ENCODE peak calls at places on chromosome 12, in five cellular contexts. H is OCI-LY7; K is CD4-positive, alpha-beta memory T cell; D is left ventricle myocardium inferior; O is neural progenitor cell. Y is an unnamed sample. For H3K4me1, the result is how much of the 10 kb centered on the place peaks cover.

GRCh38 chr12:58893421-58893986 is 26.8 kb downstream of the LRIG3 start:
- DNase-seq in D (no peak), O (no peak), H (no peak), K (no peak), Y (no peak)

GRCh38 chr12:75747572-75747995 is 236.2 kb upstream of the KRR1 start:
- DNase-seq in O (no peak), K (no peak), H (no peak), D (no peak), Y (no peak)

GRCh38 chr12:15796493-15797141 is 7.4 kb upstream of the EPS8 start:
- DNase-seq in D (no peak), K (no peak), O (no peak), H (no peak), Y (no peak)

GRCh38 chr12:13161172-13161571 is 35.4 kb upstream of the EMP1 start:
- DNase-seq in K (no peak), H (no peak), O (no peak), D (no peak), Y (no peak)

GRCh38 chr12:81811066-81811777 is 52.1 kb upstream of the PPFIA2 start:
- DNase-seq in H (no peak), K (no peak), D (no peak), O (peak), Y (no peak)

GRCh38 chr12:124532947-124533346 is 34.5 kb downstream of the NCOR2 start:
- DNase-seq in H (no peak), D (no peak), K (no peak), O (peak), Y (no peak)

GRCh38 chr12:1206118-1206734 is 215.2 kb downstream of the ERC1 start:
- DNase-seq in H (peak), O (no peak), D (no peak), K (no peak), Y (no peak)

GRCh38 chr12:76341436-76342030 is 6.7 kb downstream of the BBS10 start:
- DNase-seq in K (no peak), H (no peak), D (no peak), O (no peak), Y (no peak)

GRCh38 chr12:12221560-12221959 is 45.3 kb downstream of the LRP6 start:
- DNase-seq in H (no peak), D (no peak), K (no peak), O (peak), Y (no peak)

GRCh38 chr12:45909041-45909713 is 81.2 kb downstream of the SCAF11 start:
- DNase-seq in K (no peak), D (no peak), H (no peak), O (no peak), Y (no peak)

GRCh38 chr12:48859607-48860006 is 6.1 kb downstream of the RND1 start:
- DNase-seq in O (no peak), H (no peak), K (no peak), D (no peak), Y (no peak)

GRCh38 chr12:72267974-72268373 is 4.2 kb upstream of the TRHDE start:
- DNase-seq in D (no peak), H (peak), O (no peak), K (no peak), Y (no peak)

GRCh38 chr12:66087365-66087943 is 43.1 kb downstream of the LLPH start:
- DNase-seq in D (peak), H (peak), K (peak), O (peak), Y (peak)

GRCh38 chr12:89642959-89643358 is 65.7 kb downstream of the ATP2B1 start:
- DNase-seq in K (no peak), D (no peak), O (no peak), H (no peak), Y (no peak)

GRCh38 chr12:120466560-120467315 is 2.8 kb downstream of the SRSF9 start:
- DNase-seq in K (peak), O (peak), H (peak), D (no peak), Y (peak)

GRCh38 chr12:52403561-52403960 is 2.6 kb downstream of the KRT82 start:
- DNase-seq in O (no peak), K (no peak), H (no peak), D (no peak), Y (no peak)

GRCh38 chr12:130156652-130157275 is 5.5 kb upstream of the FZD10 start:
- DNase-seq in O (no peak), K (no peak), D (no peak), H (no peak), Y (no peak)

GRCh38 chr12:58288191-58288590 is 346.8 kb downstream of the ATP23 start:
- DNase-seq in K (no peak), D (no peak), O (no peak), H (no peak), Y (no peak)

GRCh38 chr12:29782285-29782820 is 1.4 kb downstream of the TMTC1 start:
- DNase-seq in D (no peak), H (no peak), K (no peak), O (peak), Y (no peak)

GRCh38 chr12:131002271-131002670 is 48.6 kb downstream of the ADGRD1 start:
- DNase-seq in K (no peak), D (no peak), O (no peak), H (peak), Y (no peak)

GRCh38 chr12:109934026-109934425 is 34.0 kb downstream of the TCHP start:
- DNase-seq in O (no peak), K (no peak), H (peak), D (no peak), Y (no peak)

GRCh38 chr12:3147260-3147659 is 70.1 kb downstream of the TSPAN9 start:
- DNase-seq in O (no peak), K (no peak), H (no peak), D (no peak), Y (no peak)
- H3K4me1 ChIP-seq in O (under half), K (under half), H (under half), D (half or more), Y (under half)

GRCh38 chr12:116551151-116551550 is 8.0 kb upstream of the MAP1LC3B2 start:
- DNase-seq in D (no peak), K (no peak), O (no peak), H (no peak), Y (no peak)
- H3K4me3 ChIP-seq in D (no peak), K (no peak), O (no peak), H (no peak), Y (no peak)

DNA sequence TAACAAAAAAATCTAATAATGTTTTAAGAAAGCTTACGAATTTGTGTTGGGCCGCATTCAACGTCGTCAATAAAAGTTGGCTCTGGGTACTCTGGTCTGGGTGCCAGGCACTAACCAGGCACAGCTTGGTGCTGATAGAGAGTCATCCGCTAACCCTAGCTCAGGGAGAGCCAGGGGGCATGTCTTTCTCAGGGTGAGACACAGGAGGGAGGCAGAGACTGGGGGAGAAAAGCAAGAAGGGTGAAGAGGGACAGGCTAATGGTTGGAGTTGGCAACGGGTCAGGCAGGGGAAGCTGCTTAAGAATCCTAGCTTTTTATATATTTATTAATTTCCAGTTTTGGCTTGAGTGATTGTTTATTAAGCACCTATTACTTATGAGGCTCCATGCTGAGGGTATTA is 105.0 kb downstream of the CMKLR1 start:
- DNase-seq in O (no peak), H (no peak), D (no peak), K (no peak), Y (peak)
- H3K4me1 ChIP-seq in O (under half), H (under half), D (under half), K (under half), Y (under half)

GRCh38 chr12:118052324-118053070 is 8.5 kb downstream of the WSB2 start:
- DNase-seq in K (no peak), H (no peak), O (no peak), D (peak), Y (peak)
- H3K4me3 ChIP-seq in K (no peak), H (no peak), O (no peak), D (peak), Y (no peak)

DNA sequence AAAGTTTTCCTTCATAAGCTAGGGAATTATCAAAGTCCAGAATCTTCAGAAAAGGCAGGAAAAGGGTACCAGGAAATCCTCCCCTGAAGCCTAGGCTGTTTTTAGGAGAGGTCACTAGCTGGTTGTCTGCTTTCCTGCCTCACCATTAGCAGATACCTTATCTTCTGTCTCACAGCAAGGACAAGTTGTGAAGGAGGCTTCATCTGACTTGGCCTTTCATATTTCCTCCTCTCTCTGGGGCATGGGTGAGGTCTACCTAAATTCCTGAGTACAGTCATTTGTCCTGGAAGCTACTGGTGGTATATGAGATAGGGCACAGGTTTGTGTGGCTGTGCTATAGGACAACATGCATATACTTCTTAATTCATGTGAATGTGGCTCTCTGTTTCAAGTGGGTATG is 2.3 kb downstream of the FOXJ2 start:
- DNase-seq in K (no peak), D (no peak), O (no peak), H (no peak), Y (no peak)
- H3K4me1 ChIP-seq in K (half or more), D (half or more), O (under half), H (half or more), Y (under half)

GRCh38 chr12:116739381-116739887 is 1.3 kb downstream of the RNFT2 start:
- DNase-seq in O (no peak), D (no peak), H (no peak), K (no peak), Y (no peak)
- H3K4me3 ChIP-seq in O (peak), D (no peak), H (peak), K (no peak), Y (no peak)

GRCh38 chr12:67782573-67782972 is 134.0 kb downstream of the DYRK2 start:
- DNase-seq in H (no peak), O (no peak), D (no peak), K (no peak), Y (no peak)
- H3K4me1 ChIP-seq in H (under half), O (under half), D (under half), K (under half), Y (under half)

DNA sequence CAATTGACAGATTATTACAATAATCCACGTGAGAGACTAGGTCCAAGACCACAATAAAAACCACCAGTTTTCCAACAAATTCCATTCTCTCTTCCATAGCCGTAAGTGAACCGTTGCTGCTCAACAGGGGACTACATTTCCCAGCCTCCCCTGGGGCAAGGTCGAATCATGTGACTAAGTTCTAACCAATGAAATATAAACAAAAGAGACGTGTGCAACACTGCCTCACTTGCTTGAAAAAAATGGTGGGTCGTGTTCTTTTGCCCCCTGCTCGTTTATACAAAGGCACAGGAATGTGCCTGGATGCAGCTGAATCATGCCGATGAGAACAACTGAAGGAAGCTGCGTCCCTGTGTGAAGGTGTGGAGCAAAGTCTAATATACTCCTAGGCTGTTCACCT is 51.1 kb downstream of the HSPB8 start:
- DNase-seq in O (peak), K (no peak), D (peak), H (peak), Y (no peak)
- H3K4me3 ChIP-seq in O (peak), K (no peak), D (peak), H (no peak), Y (no peak)

GRCh38 chr12:55925371-55925770 is 2.3 kb downstream of the PYM1 start:
- DNase-seq in D (no peak), K (no peak), H (no peak), O (no peak), Y (no peak)
- H3K4me1 ChIP-seq in D (half or more), K (half or more), H (half or more), O (under half), Y (under half)

GRCh38 chr12:121791671-121792496 is 1.6 kb downstream of the RHOF start:
- DNase-seq in O (no peak), D (no peak), H (no peak), K (no peak), Y (no peak)
- H3K4me3 ChIP-seq in O (no peak), D (peak), H (peak), K (peak), Y (no peak)

Y was measured in uterus.